ENCODE peak calls at places on chromosomes 1 and 21, in nine cellular contexts. N is tibial artery, U is astrocyte of the spinal cord, W is AG04449, X is fibroblast of villous mesenchyme, I is heart left ventricle, Q is left ventricle myocardium inferior, V is GM23338, O is pancreas. S is an unnamed sample.

GRCh38 chr1:232669981-232670763 is 40.2 kb upstream of the SIPA1L2 start:
- DNase-seq in O (no peak), Q (no peak), X (no peak), U (peak), W (no peak), I (no peak), N (no peak), V (no peak), S (peak)

GRCh38 chr1:115668579-115668978 is 26.8 kb downstream of the VANGL1 start:
- DNase-seq in N (no peak), O (no peak), I (no peak), W (no peak), U (peak), V (no peak), X (peak), Q (no peak), S (no peak)

GRCh38 chr1:20521960-20522861 is 14.3 kb upstream of the MUL1 start:
- DNase-seq in I (peak), Q (peak), O (peak), N (peak), U (peak), V (peak), X (peak), W (peak), S (peak)

GRCh38 chr1:28668956-28669719 is 554 bp downstream of the GMEB1 start:
- DNase-seq in W (no peak), Q (peak), X (peak), U (peak), V (peak), O (peak), I (peak), N (peak), S (no peak)

GRCh38 chr21:45797338-45797737 is 153.8 kb downstream of the PCBP3 start:
- DNase-seq in V (no peak), O (no peak), I (no peak), W (no peak), N (no peak), U (no peak), Q (no peak), X (no peak), S (no peak)

GRCh38 chr1:54887665-54888071 is 673 bp upstream of the DHCR24 start:
- DNase-seq in N (peak), V (no peak), I (no peak), U (no peak), O (no peak), X (no peak), Q (no peak), W (no peak), S (no peak)

GRCh38 chr1:221162352-221162751 is 283.1 kb downstream of the HLX start:
- DNase-seq in O (no peak), W (no peak), U (no peak), I (no peak), V (no peak), Q (no peak), N (no peak), X (no peak), S (no peak)

GRCh38 chr1:214422137-214422671 is 129.2 kb downstream of the PTPN14 start:
- DNase-seq in N (no peak), O (no peak), I (no peak), X (peak), U (peak), Q (no peak), W (no peak), V (no peak), S (no peak)

GRCh38 chr1:221397141-221397540 is 344.7 kb downstream of the DUSP10 start:
- DNase-seq in I (no peak), X (no peak), N (no peak), U (no peak), O (no peak), Q (no peak), V (no peak), W (no peak), S (no peak)

GRCh38 chr1:5897281-5897680 is 94.9 kb downstream of the NPHP4 start:
- DNase-seq in U (no peak), X (no peak), W (no peak), I (no peak), N (no peak), Q (no peak), O (no peak), V (peak), S (no peak)

GRCh38 chr1:228989992-228990827 is 254.9 kb downstream of the RHOU start:
- DNase-seq in X (peak), N (peak), Q (peak), I (peak), U (no peak), V (no peak), O (peak), W (no peak), S (no peak)

GRCh38 chr1:165787741-165788140 is 19.1 kb upstream of the TMCO1 start:
- DNase-seq in W (no peak), I (no peak), U (no peak), V (no peak), X (no peak), N (no peak), O (no peak), Q (no peak), S (no peak)

GRCh38 chr1:19750101-19750881 is 49.4 kb downstream of the TMCO4 start:
- DNase-seq in U (no peak), Q (no peak), V (no peak), I (no peak), N (no peak), W (no peak), O (no peak), X (no peak), S (no peak)

GRCh38 chr1:245684111-245684510 is 529.3 kb downstream of the KIF26B start:
- DNase-seq in W (no peak), O (no peak), X (no peak), N (no peak), V (no peak), I (no peak), U (no peak), Q (no peak), S (no peak)

GRCh38 chr1:21022279-21023040 is 154.2 kb downstream of the EIF4G3 start:
- DNase-seq in W (peak), X (peak), O (peak), Q (no peak), V (no peak), U (peak), I (peak), N (peak), S (peak)

GRCh38 chr1:3174487-3175247 is 105.7 kb downstream of the PRDM16 start:
- DNase-seq in X (peak), Q (peak), U (peak), I (peak), V (no peak), O (peak), N (peak), W (no peak), S (peak)

GRCh38 chr1:22717038-22717758 is 6.6 kb downstream of the EPHB2 start:
- DNase-seq in I (no peak), X (no peak), W (no peak), U (no peak), Q (no peak), V (peak), N (no peak), O (peak), S (no peak)

GRCh38 chr1:56920551-56920950 is 45.3 kb downstream of the C8B start:
- DNase-seq in V (no peak), I (no peak), U (no peak), N (no peak), W (no peak), O (no peak), Q (no peak), X (no peak), S (no peak)

GRCh38 chr1:154386643-154387352 is 18.3 kb upstream of the IL6R start:
- DNase-seq in O (no peak), N (no peak), X (no peak), V (no peak), U (no peak), W (no peak), Q (no peak), I (no peak), S (no peak)

GRCh38 chr1:154729031-154729442 is 121.1 kb upstream of the ADAR start:
- DNase-seq in Q (no peak), X (peak), V (no peak), W (no peak), U (peak), N (no peak), O (no peak), I (peak), S (no peak)

GRCh38 chr1:172906778-172907592 is 143.8 kb downstream of the TNFSF18 start:
- DNase-seq in O (no peak), U (peak), N (no peak), I (no peak), W (no peak), Q (no peak), X (peak), V (no peak), S (no peak)

GRCh38 chr1:54859687-54860391 is 27.2 kb downstream of the DHCR24 start:
- DNase-seq in N (no peak), X (no peak), V (no peak), U (peak), W (no peak), I (no peak), Q (no peak), O (no peak), S (no peak)

GRCh38 chr1:15764269-15764764 is 5.7 kb downstream of the FBLIM1 start:
- DNase-seq in Q (no peak), X (no peak), W (no peak), N (no peak), O (peak), V (no peak), U (no peak), I (no peak), S (no peak)
- H3K4me3 ChIP-seq in Q (no peak), X (no peak), W (no peak), N (peak), O (no peak), V (no peak), U (no peak), I (no peak), S (no peak)

DNA sequence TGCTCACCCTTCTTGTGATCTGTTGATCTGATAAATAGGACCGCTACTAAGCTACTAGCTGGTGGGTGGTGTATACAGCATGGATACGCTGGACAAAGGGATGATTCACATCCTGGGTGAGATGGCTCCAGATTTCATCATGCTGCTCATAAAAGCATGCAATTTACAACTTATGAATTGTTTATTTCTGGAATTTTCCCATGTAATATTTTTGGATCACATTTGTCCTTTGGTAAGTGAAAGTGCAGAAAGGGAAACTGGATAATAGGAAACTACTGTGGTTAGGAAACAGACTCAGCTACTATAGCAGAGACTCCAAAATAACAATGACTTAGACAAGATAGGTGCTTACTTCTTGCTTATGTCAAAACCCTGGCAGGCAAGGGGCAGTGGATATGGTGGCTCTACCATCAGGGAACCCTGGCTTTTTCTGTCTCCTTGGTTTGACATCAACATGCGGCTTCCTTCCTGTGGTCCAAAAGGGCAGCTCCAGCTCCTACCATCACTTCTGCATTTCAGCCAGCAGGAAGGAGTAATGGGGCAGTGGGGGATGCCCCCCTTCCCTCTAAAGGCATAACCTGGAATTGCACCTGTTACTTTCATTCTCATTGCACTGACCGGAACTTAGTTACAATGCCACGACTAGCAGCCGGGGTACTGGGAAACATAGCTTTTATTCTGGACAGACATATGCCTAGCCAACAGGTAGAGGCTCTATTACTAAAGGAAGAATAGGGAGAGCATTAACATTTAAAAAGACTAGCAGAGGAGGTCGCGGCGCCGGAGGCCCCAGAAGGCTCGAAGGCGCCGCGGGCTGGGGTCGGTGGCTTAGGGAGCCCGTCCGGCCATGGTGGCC is 13.8 kb upstream of the AK2 start:
- DNase-seq in W (peak), Q (no peak), V (peak), U (peak), I (no peak), X (peak), N (no peak), O (no peak), S (peak)
- TF ChIP-seq CTCF in W (peak), Q (no peak), V (peak), U (peak), I (no peak), X (no peak), N (no peak), O (no peak), S (no peak)

GRCh38 chr1:64884261-64885040 is 81.9 kb downstream of the JAK1 start:
- DNase-seq in O (no peak), N (no peak), W (no peak), V (no peak), U (peak), I (no peak), Q (no peak), X (no peak), S (no peak)
- H3K4me3 ChIP-seq in O (no peak), N (no peak), W (no peak), V (no peak), U (no peak), I (no peak), Q (no peak), X (no peak), S (no peak)

GRCh38 chr1:201982923-201983805 is 716 bp downstream of the RNPEP start:
- DNase-seq in W (no peak), O (peak), I (peak), N (peak), Q (peak), X (peak), V (peak), U (peak), S (no peak)
- TF ChIP-seq CTCF in W (no peak), O (no peak), I (no peak), N (no peak), Q (peak), X (peak), V (no peak), U (no peak), S (no peak)

DNA sequence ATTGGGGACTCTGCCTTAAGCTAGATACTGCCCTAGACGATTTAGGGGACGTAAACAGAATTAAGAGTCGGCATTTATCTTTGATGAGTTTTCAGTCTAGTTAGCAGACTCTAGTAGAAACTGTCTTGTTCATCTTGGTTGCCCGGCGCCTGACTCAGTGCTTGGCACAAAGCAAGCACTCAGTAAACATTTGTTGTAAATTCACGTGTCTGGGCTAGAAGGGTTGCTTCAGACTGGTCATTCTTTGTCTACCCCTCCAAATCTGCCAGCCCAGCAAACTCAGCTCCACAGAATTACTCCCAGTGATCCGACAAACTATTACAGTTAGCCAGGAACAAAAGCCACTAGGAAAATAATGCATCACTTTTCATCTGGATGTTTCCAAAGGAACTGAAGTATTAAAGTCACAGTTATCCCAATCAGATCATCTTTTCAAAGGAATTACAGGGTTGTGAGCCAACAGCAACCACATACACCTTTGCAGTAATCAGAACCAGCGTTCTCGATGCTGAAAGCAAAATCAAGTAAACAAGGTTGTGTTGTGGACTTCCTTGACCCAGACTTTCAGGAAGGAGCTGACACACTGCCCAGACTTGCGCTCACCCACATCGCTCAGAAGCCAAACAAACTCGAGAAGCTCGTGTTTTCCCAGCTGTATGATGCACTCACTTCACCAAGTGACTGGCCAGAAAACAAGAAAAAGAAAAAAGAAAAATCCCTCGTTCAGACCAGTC is 66.5 kb upstream of the GADD45A start:
- DNase-seq in W (peak), V (no peak), I (peak), Q (no peak), O (peak), U (peak), X (peak), N (peak), S (peak)
- H3K4me3 ChIP-seq in W (no peak), V (no peak), I (no peak), Q (peak), O (no peak), U (no peak), X (no peak), N (peak), S (peak)

DNA sequence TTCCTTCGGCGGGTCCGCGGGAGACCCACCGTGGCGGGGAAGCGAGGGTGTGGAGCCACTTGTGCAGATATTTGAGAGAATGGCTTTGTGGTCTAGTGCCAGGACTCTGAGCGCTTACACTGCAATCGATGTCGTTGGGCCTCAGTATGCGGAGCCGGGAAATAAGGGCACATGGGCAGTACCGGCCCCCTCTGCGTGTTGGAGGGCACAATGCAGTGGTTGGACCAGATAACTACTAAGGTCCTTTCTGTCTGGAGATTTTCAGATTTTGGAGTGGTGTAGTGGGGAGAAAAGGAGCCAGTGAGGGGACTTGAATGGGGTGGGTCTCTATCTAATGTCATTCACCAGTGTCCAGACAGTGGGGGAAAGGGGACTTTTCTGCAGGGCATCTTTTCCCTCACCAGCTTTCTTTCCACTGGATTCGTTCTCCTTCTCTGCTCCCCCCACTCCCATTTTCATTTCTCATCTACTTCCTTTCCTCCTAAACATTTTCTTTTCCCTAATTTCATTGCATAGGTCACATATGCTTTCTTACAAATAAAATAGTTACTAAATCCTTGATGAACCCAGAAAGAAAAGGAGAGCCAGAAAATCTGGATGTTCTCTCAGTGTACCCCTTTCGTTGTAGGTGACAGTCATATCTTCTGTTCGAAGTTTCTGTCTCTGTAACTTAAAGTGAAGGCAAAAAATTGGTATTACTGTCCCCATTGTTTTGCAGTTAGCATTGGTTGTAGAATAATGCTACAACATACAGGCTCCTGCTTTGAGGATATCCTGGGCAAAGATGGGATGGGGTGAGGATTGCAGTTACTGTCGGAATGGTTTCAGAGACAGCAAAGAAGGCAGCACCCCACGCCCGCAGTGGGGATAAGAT is 1.4 kb downstream of the ATF3 start:
- DNase-seq in N (no peak), O (no peak), I (no peak), W (no peak), Q (no peak), V (no peak), X (no peak), U (no peak), S (no peak)
- TF ChIP-seq CTCF in N (no peak), O (no peak), I (no peak), W (no peak), Q (no peak), V (peak), X (no peak), U (no peak), S (no peak)

S was measured in AG09309.